ENCODE peak calls at places on chromosomes 12 and 14, in five cellular contexts. Y is SK-N-SH, Q is A549, E is HCT116, G is NB4. S is an unnamed sample.

GRCh38 chr14:58238252-58239247 is 6.1 kb upstream of the PSMA3 start:
- DNase-seq in Y (no peak), G (no peak), E (no peak), Q (no peak), S (no peak)

GRCh38 chr12:34108405-34108803 is 86.1 kb downstream of the ALG10 start:
- DNase-seq in E (no peak), G (no peak), Q (no peak), Y (no peak), S (no peak)

GRCh38 chr12:126782083-126782482 is 1484.9 kb upstream of the TMEM132C start:
- DNase-seq in G (no peak), E (no peak), Q (no peak), Y (no peak), S (no peak)

GRCh38 chr12:4223273-4223855 is 50.2 kb upstream of the CCND2 start:
- DNase-seq in G (no peak), Q (no peak), Y (no peak), E (no peak), S (no peak)

GRCh38 chr12:19382111-19382526 is 57.2 kb upstream of the AEBP2 start:
- DNase-seq in G (peak; percentile 71), Q (peak; percentile 87), E (no peak), Y (no peak), S (no peak)

GRCh38 chr14:63186453-63186852 is 17.8 kb upstream of the RHOJ start:
- DNase-seq in Q (no peak), Y (no peak), G (no peak), E (no peak), S (no peak)

GRCh38 chr12:24814379-24815086 is 134.4 kb downstream of the BCAT1 start:
- DNase-seq in Q (no peak), Y (no peak), G (peak; percentile 73), E (no peak), S (no peak)

GRCh38 chr12:110619534-110619953 is 5.6 kb downstream of the TCTN1 start:
- DNase-seq in Y (peak; percentile 26), E (no peak), Q (no peak), G (peak; percentile 48), S (no peak)

GRCh38 chr12:1502441-1502785 is 92.0 kb downstream of the FBXL14 start:
- DNase-seq in Y (no peak), G (no peak), E (no peak), Q (no peak), S (no peak)

GRCh38 chr12:32920506-32921085 is 24.0 kb upstream of the PKP2 start:
- DNase-seq in E (no peak), Q (no peak), Y (no peak), G (no peak), S (no peak)

GRCh38 chr14:89256273-89256672 is 160.8 kb downstream of the FOXN3 start:
- DNase-seq in E (no peak), Y (no peak), Q (no peak), G (no peak), S (no peak)

GRCh38 chr14:105161964-105162363 is 6.6 kb downstream of the JAG2 start:
- DNase-seq in Y (no peak), E (no peak), Q (no peak), G (no peak), S (no peak)

GRCh38 chr12:32486158-32486557 is 86.8 kb downstream of the FGD4 start:
- DNase-seq in Y (no peak), G (no peak), Q (no peak), E (no peak), S (no peak)

DNA sequence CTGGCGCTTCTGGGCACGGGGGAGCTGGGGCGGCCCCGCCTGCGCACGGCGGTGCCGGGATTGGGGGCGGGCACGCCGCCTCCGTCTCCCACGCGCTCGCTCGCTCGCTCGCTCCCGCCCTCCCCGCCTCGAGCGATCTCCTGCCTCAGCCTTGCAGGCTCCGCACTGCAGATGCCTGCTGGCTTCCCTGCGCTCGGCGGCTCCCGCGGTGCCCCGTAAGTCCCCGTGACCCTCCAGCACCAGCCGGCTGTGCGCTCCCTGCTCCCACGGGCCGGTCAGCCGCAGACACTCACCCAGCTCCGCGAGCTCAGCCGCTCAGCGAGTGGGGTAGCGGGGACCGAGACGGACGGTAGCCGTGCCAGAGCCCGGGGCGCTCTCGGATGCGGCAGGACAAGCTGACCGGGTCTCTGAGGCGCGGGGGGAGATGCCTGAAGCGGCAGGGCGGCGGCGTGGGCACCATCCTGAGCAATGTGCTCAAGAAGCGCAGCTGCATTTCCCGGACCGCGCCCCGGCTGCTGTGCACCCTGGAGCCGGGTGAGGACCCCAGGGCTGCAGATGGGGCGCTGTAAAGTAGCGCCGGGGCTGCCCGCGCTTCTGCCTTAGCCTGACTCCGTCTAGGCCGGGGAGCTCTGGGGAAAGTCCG is at the start of gene TBC1D30:
- DNase-seq in Y (peak; percentile 80), Q (no peak), E (no peak), G (peak; percentile 42), S (peak; percentile 47)
- TF ChIP-seq MAX in Y (no peak), Q (no peak), E (no peak), G (no peak), S (peak; percentile 17)

GRCh38 chr14:83470466-83470865 is 1936.8 kb upstream of the SEL1L start:
- DNase-seq in E (no peak), Q (no peak), Y (no peak), G (peak; percentile 18), S (no peak)

GRCh38 chr14:83473846-83474245 is 1940.2 kb upstream of the SEL1L start:
- DNase-seq in E (no peak), Y (no peak), Q (no peak), G (no peak), S (no peak)

GRCh38 chr14:83478741-83479140 is 1945.1 kb upstream of the SEL1L start:
- DNase-seq in E (no peak), Q (no peak), Y (no peak), G (no peak), S (no peak)

GRCh38 chr14:83470959-83471358 is 1937.3 kb upstream of the SEL1L start:
- DNase-seq in Y (no peak), Q (no peak), G (no peak), E (no peak), S (no peak)

DNA sequence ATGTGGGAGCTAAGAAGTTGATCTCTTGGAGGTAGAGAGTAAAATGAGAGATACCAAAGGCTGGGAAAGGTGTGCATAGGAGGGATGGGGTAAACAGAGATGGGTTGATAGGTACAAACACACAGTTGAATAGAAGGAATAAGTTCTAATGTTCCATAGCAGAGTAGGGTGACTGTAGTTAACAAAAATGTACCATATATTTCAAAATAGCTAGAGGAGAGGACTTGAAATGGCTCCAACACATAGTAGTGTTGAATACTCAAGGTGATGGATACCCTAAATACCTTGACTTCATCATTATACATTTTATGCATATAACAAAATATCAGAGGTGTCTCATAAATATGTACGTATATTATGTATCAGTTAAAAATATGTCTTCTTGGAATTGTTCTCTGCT is 1939.8 kb upstream of the SEL1L start:
- DNase-seq in E (no peak), Y (no peak), Q (no peak), G (no peak), S (no peak)
- TF ChIP-seq MAX in E (no peak), Y (no peak), Q (no peak), G (no peak), S (no peak)

GRCh38 chr12:121248611-121249010 is 38.7 kb downstream of the P2RX4 start:
- DNase-seq in E (no peak), Y (no peak), G (no peak), Q (no peak), S (no peak)
- TF ChIP-seq MAX in E (no peak), Y (no peak), G (no peak), Q (no peak), S (no peak)

GRCh38 chr12:49963976-49964815 is 2.5 kb downstream of the AQP5 start:
- DNase-seq in Q (no peak), G (no peak), E (no peak), Y (no peak), S (no peak)

GRCh38 chr12:49961993-49962764 is 507 bp downstream of the AQP5 start:
- DNase-seq in E (no peak), Q (no peak), Y (no peak), G (no peak), S (peak; percentile 46)

GRCh38 chr12:49964849-49965624 is 3.4 kb downstream of the AQP5 start:
- DNase-seq in E (no peak), G (no peak), Y (no peak), Q (no peak), S (no peak)

GRCh38 chr12:49961111-49961922 is at the start of gene AQP5:
- DNase-seq in Y (peak; percentile 81), Q (no peak), G (no peak), E (no peak), S (peak; percentile 49)

GRCh38 chr12:49962861-49963765 is 1.4 kb downstream of the AQP5 start:
- DNase-seq in E (peak; percentile 29), Q (peak; percentile 77), Y (no peak), G (no peak), S (no peak)
- TF ChIP-seq MAX in E (peak; percentile 84), Q (peak; percentile 68), Y (peak; percentile 81), G (no peak), S (no peak)

DNA sequence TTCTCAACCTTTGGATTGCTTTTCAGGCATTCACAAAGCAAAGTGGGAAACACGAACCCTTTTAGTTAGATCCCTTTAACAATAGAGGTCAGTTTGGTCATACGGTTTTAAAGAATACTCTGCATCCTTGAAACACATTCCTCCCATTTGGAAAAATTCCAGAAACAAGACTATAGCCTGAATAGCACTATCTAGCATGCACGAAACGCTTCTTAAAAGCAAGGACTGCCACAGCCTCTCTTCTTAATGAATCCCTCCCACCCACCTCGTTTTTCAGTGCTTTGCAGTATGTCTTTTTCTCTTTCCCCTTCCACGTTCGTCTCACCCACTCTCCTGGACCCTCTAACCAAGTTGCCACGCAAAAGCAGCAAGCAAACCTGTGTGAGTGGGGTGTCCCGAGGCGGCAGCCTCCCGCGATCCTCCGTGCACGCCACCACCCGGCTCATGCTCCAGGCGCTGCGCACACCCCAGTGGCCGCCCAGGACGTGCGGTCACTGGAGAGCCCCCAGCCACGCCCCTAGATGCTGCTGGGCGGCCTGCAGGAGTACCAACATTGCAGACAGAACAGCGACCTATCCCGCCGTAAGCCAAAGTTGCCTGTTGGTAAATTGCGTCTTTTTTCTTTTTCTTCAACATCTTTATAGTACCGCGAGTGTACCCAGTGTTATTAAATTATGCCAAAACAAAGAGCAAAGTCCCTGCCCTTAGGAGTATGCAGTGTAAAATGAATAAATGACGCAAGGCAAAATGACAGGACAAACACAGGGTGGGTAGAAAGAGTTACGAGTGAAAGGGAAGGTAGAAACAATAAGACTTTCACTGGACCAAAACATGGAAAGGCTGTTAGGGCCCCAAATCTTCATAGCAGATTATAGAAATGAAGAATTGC is at the start of gene SLC38A4:
- DNase-seq in E (no peak), Y (peak; percentile 34), G (no peak), Q (no peak), S (peak; percentile 68)
- TF ChIP-seq MAX in E (no peak), Y (peak; percentile 70), G (no peak), Q (no peak), S (peak; percentile 22)